ENCODE peak calls at places on chromosomes 2 and 18, in five cellular contexts. One of them, this sample, is unnamed.

GRCh38 chr2:215189393-215189792 is 51.0 kb upstream of the ABCA12 start:
- DNase-seq in GM12865: no peak
- DNase-seq in GM13977: no peak
- DNase-seq in GM06990: no peak
- DNase-seq in nephron progenitor cell: no peak
- DNase-seq in this sample: no peak

GRCh38 chr2:95289251-95289650 is 7.9 kb upstream of the KCNIP3 start:
- DNase-seq in nephron progenitor cell: no peak
- DNase-seq in GM12865: no peak
- DNase-seq in GM13977: no peak
- DNase-seq in GM06990: no peak
- DNase-seq in this sample: no peak

GRCh38 chr2:73111300-73112025 is 1.3 kb downstream of the RAB11FIP5 start:
- DNase-seq in GM06990: no peak
- DNase-seq in GM12865: no peak
- DNase-seq in GM13977: no peak
- DNase-seq in nephron progenitor cell: peak; percentile 15
- DNase-seq in this sample: no peak

GRCh38 chr2:61536086-61536722 is 2.0 kb downstream of the XPO1 start:
- DNase-seq in GM12865: peak; percentile 34
- DNase-seq in GM13977: no peak
- DNase-seq in nephron progenitor cell: no peak
- DNase-seq in GM06990: no peak
- DNase-seq in this sample: no peak

GRCh38 chr2:79090678-79091077 is 2.9 kb upstream of the REG1B start:
- DNase-seq in GM06990: no peak
- DNase-seq in GM13977: no peak
- DNase-seq in GM12865: no peak
- DNase-seq in nephron progenitor cell: no peak
- DNase-seq in this sample: no peak

GRCh38 chr2:149068996-149069888 is 30.7 kb downstream of the LYPD6B start:
- DNase-seq in GM13977: no peak
- DNase-seq in nephron progenitor cell: no peak
- DNase-seq in GM06990: no peak
- DNase-seq in GM12865: no peak
- DNase-seq in this sample: no peak

GRCh38 chr2:20213651-20214565 is 11.0 kb downstream of the SDC1 start:
- DNase-seq in GM06990: no peak
- DNase-seq in GM13977: peak; percentile 59
- DNase-seq in GM12865: peak; percentile 50
- DNase-seq in nephron progenitor cell: peak; percentile 41
- DNase-seq in this sample: no peak

GRCh38 chr18:49768051-49768391 is 45.3 kb downstream of the ACAA2 start:
- DNase-seq in GM12865: peak; percentile 41
- DNase-seq in GM06990: no peak
- DNase-seq in nephron progenitor cell: peak; percentile 61
- DNase-seq in GM13977: no peak
- DNase-seq in this sample: no peak

GRCh38 chr2:64990823-64991222 is 1.6 kb downstream of the SLC1A4 start:
- DNase-seq in GM13977: no peak
- DNase-seq in GM12865: no peak
- DNase-seq in GM06990: no peak
- DNase-seq in nephron progenitor cell: no peak
- DNase-seq in this sample: no peak
- TF ChIP-seq CTCF in GM13977: no peak
- TF ChIP-seq CTCF in GM12865: no peak
- TF ChIP-seq CTCF in GM06990: no peak
- TF ChIP-seq CTCF in nephron progenitor cell: no peak
- TF ChIP-seq CTCF in this sample: no peak

DNA sequence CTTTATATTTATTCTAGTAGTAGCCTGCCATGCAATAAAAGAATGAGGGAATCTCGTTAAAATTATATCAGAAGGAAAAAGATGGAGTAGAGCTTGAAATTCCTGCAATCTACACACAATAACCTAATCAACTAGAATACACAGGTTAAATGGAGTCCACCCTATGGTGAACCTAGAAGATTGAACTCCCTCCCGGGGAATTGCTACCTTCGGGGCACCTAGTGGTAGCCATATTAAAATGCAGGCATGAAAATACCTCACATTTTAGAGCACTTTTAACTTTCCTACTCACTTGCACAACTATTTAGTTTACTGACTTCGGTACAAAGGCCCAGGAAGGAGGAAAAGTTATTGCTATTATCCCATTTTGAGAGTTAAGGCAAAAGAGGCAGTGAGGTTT is 174.5 kb downstream of the SS18 start:
- DNase-seq in GM13977: no peak
- DNase-seq in nephron progenitor cell: no peak
- DNase-seq in GM06990: no peak
- DNase-seq in GM12865: no peak
- DNase-seq in this sample: no peak
- TF ChIP-seq CTCF in GM13977: no peak
- TF ChIP-seq CTCF in nephron progenitor cell: peak; percentile 14
- TF ChIP-seq CTCF in GM06990: peak; percentile 38
- TF ChIP-seq CTCF in GM12865: peak; percentile 22
- TF ChIP-seq CTCF in this sample: no peak

DNA sequence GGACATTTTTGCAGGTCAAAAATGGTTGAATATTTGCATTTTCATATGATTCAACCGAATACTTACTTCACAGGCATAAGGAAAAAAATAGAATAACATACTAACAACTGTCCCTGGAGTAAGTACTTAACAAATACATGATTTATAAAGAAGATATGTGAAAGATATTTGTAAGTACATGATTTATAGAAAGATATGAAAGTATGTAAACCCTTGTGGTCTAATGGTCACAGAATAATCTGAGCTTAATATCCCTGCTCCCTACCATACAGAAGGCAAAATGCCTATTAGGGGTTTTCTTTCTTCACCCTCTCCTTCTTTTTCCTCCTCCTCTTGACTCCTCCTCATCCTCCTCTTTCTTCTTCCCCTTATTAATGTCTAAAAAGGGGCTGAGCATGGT is 20.6 kb upstream of the ACTR3 start:
- DNase-seq in nephron progenitor cell: no peak
- DNase-seq in GM13977: no peak
- DNase-seq in GM12865: no peak
- DNase-seq in GM06990: no peak
- DNase-seq in this sample: no peak
- TF ChIP-seq CTCF in nephron progenitor cell: no peak
- TF ChIP-seq CTCF in GM13977: no peak
- TF ChIP-seq CTCF in GM12865: no peak
- TF ChIP-seq CTCF in GM06990: no peak
- TF ChIP-seq CTCF in this sample: no peak

GRCh38 chr18:61244632-61245031 is 88.6 kb upstream of the CDH20 start:
- DNase-seq in GM12865: no peak
- DNase-seq in nephron progenitor cell: no peak
- DNase-seq in GM13977: no peak
- DNase-seq in GM06990: no peak
- DNase-seq in this sample: no peak

DNA sequence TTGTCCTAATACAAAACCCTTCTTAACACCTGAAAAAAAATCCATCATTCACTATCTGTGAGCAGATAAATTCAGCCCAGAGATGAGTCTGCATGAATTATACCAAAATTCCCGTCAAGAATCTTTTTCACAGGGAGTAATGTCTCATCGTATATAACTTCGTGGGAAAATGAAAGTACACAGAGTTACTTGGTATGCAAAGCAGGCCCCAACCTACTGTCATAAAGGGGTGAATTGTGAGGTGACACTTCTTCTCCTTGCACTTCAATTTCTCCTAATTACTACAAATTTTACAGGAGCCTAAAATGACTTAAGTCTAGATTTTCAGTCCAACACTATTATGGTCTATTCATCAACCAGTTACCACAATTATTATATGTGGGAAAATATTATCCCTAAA is 84.6 kb upstream of the CDH20 start:
- DNase-seq in GM12865: no peak
- DNase-seq in nephron progenitor cell: no peak
- DNase-seq in GM13977: no peak
- DNase-seq in GM06990: no peak
- DNase-seq in this sample: no peak
- TF ChIP-seq CTCF in GM12865: no peak
- TF ChIP-seq CTCF in nephron progenitor cell: no peak
- TF ChIP-seq CTCF in GM13977: no peak
- TF ChIP-seq CTCF in GM06990: no peak
- TF ChIP-seq CTCF in this sample: no peak

DNA sequence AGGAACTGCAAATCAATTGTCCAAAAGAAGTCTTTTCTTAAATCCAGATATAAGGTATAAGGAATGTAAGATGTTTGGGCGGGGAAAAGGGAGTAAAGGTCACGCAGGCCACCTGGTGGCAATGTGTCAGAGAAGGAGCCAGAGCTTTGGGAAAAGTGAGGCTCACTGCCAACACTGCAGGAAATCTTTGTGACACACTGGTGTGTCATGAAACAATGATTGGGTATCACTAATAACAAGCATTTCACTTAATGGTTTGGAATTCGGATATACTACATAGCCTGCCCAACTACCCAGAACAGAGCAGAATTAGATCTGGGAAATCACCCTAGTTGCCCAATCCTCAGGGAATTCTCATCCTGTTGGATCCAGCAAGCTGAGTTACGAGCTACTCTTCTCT is 61.0 kb downstream of the RBMS1 start:
- DNase-seq in GM06990: no peak
- DNase-seq in GM12865: no peak
- DNase-seq in nephron progenitor cell: no peak
- DNase-seq in GM13977: no peak
- DNase-seq in this sample: no peak
- TF ChIP-seq CTCF in GM06990: no peak
- TF ChIP-seq CTCF in GM12865: no peak
- TF ChIP-seq CTCF in nephron progenitor cell: no peak
- TF ChIP-seq CTCF in GM13977: no peak
- TF ChIP-seq CTCF in this sample: no peak

DNA sequence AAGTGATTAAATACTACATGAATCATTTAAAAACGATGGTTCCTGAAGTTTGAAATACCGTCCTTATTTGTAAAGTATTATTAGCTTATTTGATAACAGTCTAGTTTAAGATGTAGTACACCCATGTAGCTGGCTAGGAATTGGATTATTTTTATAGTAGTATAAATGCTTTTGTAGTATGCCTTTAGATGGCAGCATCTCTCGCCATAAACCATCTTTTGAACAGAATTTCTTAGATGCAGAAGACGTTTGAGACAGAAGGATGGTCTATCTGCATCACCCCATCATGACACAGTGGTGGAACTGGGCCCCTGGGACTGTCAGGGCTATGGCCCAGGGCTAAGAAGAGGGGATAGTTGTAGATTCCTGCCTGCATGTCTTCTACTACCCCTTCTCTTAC is 152.7 kb downstream of the WDSUB1 start:
- DNase-seq in GM13977: no peak
- DNase-seq in GM12865: peak; percentile 15
- DNase-seq in GM06990: no peak
- DNase-seq in nephron progenitor cell: no peak
- DNase-seq in this sample: no peak
- TF ChIP-seq CTCF in GM13977: no peak
- TF ChIP-seq CTCF in GM12865: no peak
- TF ChIP-seq CTCF in GM06990: no peak
- TF ChIP-seq CTCF in nephron progenitor cell: no peak
- TF ChIP-seq CTCF in this sample: no peak